ENCODE peak calls at places on chromosomes 7 and 10, in six cellular contexts. One of them, this sample, is unnamed.

GRCh38 chr7:128838109-128838779 is 8.0 kb downstream of the FLNC start:
- DNase-seq in ovary: peak
- DNase-seq in Caki2: no peak
- DNase-seq in lung: no peak
- DNase-seq in stimulated activated CD4-positive, alpha-beta T cell treated with anti-CD3 and anti-CD28 coated beads, Interleukin-2, amount 100 ng/mL, for 48 hours: no peak
- DNase-seq in GM03348: no peak
- DNase-seq in this sample: no peak

GRCh38 chr7:108598858-108599257 is 29.2 kb downstream of the DNAJB9 start:
- DNase-seq in ovary: no peak
- DNase-seq in Caki2: no peak
- DNase-seq in lung: no peak
- DNase-seq in stimulated activated CD4-positive, alpha-beta T cell treated with anti-CD3 and anti-CD28 coated beads, Interleukin-2, amount 100 ng/mL, for 48 hours: no peak
- DNase-seq in GM03348: no peak
- DNase-seq in this sample: no peak

GRCh38 chr7:29304756-29305155 is 110.2 kb downstream of the CHN2 start:
- DNase-seq in ovary: no peak
- DNase-seq in Caki2: no peak
- DNase-seq in lung: no peak
- DNase-seq in stimulated activated CD4-positive, alpha-beta T cell treated with anti-CD3 and anti-CD28 coated beads, Interleukin-2, amount 100 ng/mL, for 48 hours: no peak
- DNase-seq in GM03348: no peak
- DNase-seq in this sample: no peak

GRCh38 chr7:100584677-100585510 is 1.0 kb downstream of the LRCH4 start:
- DNase-seq in ovary: peak
- DNase-seq in Caki2: no peak
- DNase-seq in lung: peak
- DNase-seq in stimulated activated CD4-positive, alpha-beta T cell treated with anti-CD3 and anti-CD28 coated beads, Interleukin-2, amount 100 ng/mL, for 48 hours: no peak
- DNase-seq in GM03348: peak
- DNase-seq in this sample: peak

GRCh38 chr10:52213511-52213831 is 100.6 kb upstream of the DKK1 start:
- DNase-seq in ovary: no peak
- DNase-seq in Caki2: no peak
- DNase-seq in lung: no peak
- DNase-seq in stimulated activated CD4-positive, alpha-beta T cell treated with anti-CD3 and anti-CD28 coated beads, Interleukin-2, amount 100 ng/mL, for 48 hours: no peak
- DNase-seq in GM03348: peak
- DNase-seq in this sample: no peak

GRCh38 chr10:16186564-16186963 is 250.2 kb upstream of the PTER start:
- DNase-seq in ovary: no peak
- DNase-seq in Caki2: no peak
- DNase-seq in lung: no peak
- DNase-seq in stimulated activated CD4-positive, alpha-beta T cell treated with anti-CD3 and anti-CD28 coated beads, Interleukin-2, amount 100 ng/mL, for 48 hours: no peak
- DNase-seq in GM03348: no peak
- DNase-seq in this sample: no peak

GRCh38 chr7:111835066-111835465 is 272.8 kb upstream of the IMMP2L start:
- DNase-seq in ovary: no peak
- DNase-seq in Caki2: no peak
- DNase-seq in lung: no peak
- DNase-seq in stimulated activated CD4-positive, alpha-beta T cell treated with anti-CD3 and anti-CD28 coated beads, Interleukin-2, amount 100 ng/mL, for 48 hours: no peak
- DNase-seq in GM03348: peak
- DNase-seq in this sample: no peak

GRCh38 chr10:22795546-22795945 is 81.2 kb upstream of the PIP4K2A start:
- DNase-seq in ovary: no peak
- DNase-seq in Caki2: no peak
- DNase-seq in lung: no peak
- DNase-seq in stimulated activated CD4-positive, alpha-beta T cell treated with anti-CD3 and anti-CD28 coated beads, Interleukin-2, amount 100 ng/mL, for 48 hours: no peak
- DNase-seq in GM03348: no peak
- DNase-seq in this sample: no peak

GRCh38 chr10:77837248-77837924 is 89.2 kb downstream of the DLG5 start:
- DNase-seq in ovary: no peak
- DNase-seq in Caki2: no peak
- DNase-seq in lung: no peak
- DNase-seq in stimulated activated CD4-positive, alpha-beta T cell treated with anti-CD3 and anti-CD28 coated beads, Interleukin-2, amount 100 ng/mL, for 48 hours: peak
- DNase-seq in GM03348: no peak
- DNase-seq in this sample: peak

GRCh38 chr7:130949550-130949949 is 215.5 kb upstream of the KLF14 start:
- DNase-seq in ovary: no peak
- DNase-seq in Caki2: no peak
- DNase-seq in lung: no peak
- DNase-seq in stimulated activated CD4-positive, alpha-beta T cell treated with anti-CD3 and anti-CD28 coated beads, Interleukin-2, amount 100 ng/mL, for 48 hours: no peak
- DNase-seq in GM03348: no peak
- DNase-seq in this sample: no peak

GRCh38 chr7:30922596-30922995 is 10.9 kb downstream of the AQP1 start:
- DNase-seq in ovary: peak
- DNase-seq in Caki2: no peak
- DNase-seq in lung: peak
- DNase-seq in stimulated activated CD4-positive, alpha-beta T cell treated with anti-CD3 and anti-CD28 coated beads, Interleukin-2, amount 100 ng/mL, for 48 hours: no peak
- DNase-seq in GM03348: no peak
- DNase-seq in this sample: peak

GRCh38 chr10:110137142-110137545 is 70.3 kb upstream of the MXI1 start:
- DNase-seq in ovary: no peak
- DNase-seq in Caki2: peak
- DNase-seq in lung: no peak
- DNase-seq in stimulated activated CD4-positive, alpha-beta T cell treated with anti-CD3 and anti-CD28 coated beads, Interleukin-2, amount 100 ng/mL, for 48 hours: no peak
- DNase-seq in GM03348: peak
- DNase-seq in this sample: no peak

GRCh38 chr10:123038782-123039631 is 30.2 kb downstream of the ACADSB start:
- DNase-seq in ovary: no peak
- DNase-seq in Caki2: no peak
- DNase-seq in lung: no peak
- DNase-seq in stimulated activated CD4-positive, alpha-beta T cell treated with anti-CD3 and anti-CD28 coated beads, Interleukin-2, amount 100 ng/mL, for 48 hours: no peak
- DNase-seq in GM03348: no peak
- DNase-seq in this sample: no peak

GRCh38 chr7:45140827-45141226 is 16.8 kb upstream of the RAMP3 start:
- DNase-seq in ovary: no peak
- DNase-seq in Caki2: no peak
- DNase-seq in lung: no peak
- DNase-seq in stimulated activated CD4-positive, alpha-beta T cell treated with anti-CD3 and anti-CD28 coated beads, Interleukin-2, amount 100 ng/mL, for 48 hours: no peak
- DNase-seq in GM03348: no peak
- DNase-seq in this sample: no peak

GRCh38 chr7:15558747-15559146 is 3.1 kb downstream of the AGMO start:
- DNase-seq in ovary: no peak
- DNase-seq in Caki2: peak
- DNase-seq in lung: no peak
- DNase-seq in stimulated activated CD4-positive, alpha-beta T cell treated with anti-CD3 and anti-CD28 coated beads, Interleukin-2, amount 100 ng/mL, for 48 hours: no peak
- DNase-seq in GM03348: peak
- DNase-seq in this sample: no peak

GRCh38 chr7:68176974-68177373 is 1180.3 kb downstream of the TYW1 start:
- DNase-seq in ovary: peak
- DNase-seq in Caki2: peak
- DNase-seq in lung: peak
- DNase-seq in stimulated activated CD4-positive, alpha-beta T cell treated with anti-CD3 and anti-CD28 coated beads, Interleukin-2, amount 100 ng/mL, for 48 hours: no peak
- DNase-seq in GM03348: peak
- DNase-seq in this sample: peak

GRCh38 chr7:136692221-136692620 is 176.2 kb upstream of the CHRM2 start:
- DNase-seq in ovary: no peak
- DNase-seq in Caki2: no peak
- DNase-seq in lung: no peak
- DNase-seq in stimulated activated CD4-positive, alpha-beta T cell treated with anti-CD3 and anti-CD28 coated beads, Interleukin-2, amount 100 ng/mL, for 48 hours: no peak
- DNase-seq in GM03348: no peak
- DNase-seq in this sample: no peak

GRCh38 chr10:22615819-22616499 is 98.4 kb downstream of the PIP4K2A start:
- DNase-seq in ovary: no peak
- DNase-seq in Caki2: peak
- DNase-seq in lung: peak
- DNase-seq in stimulated activated CD4-positive, alpha-beta T cell treated with anti-CD3 and anti-CD28 coated beads, Interleukin-2, amount 100 ng/mL, for 48 hours: no peak
- DNase-seq in GM03348: peak
- DNase-seq in this sample: no peak

GRCh38 chr7:5624386-5625365 is 156.8 kb downstream of the RNF216 start:
- DNase-seq in ovary: no peak
- DNase-seq in Caki2: no peak
- DNase-seq in lung: no peak
- DNase-seq in stimulated activated CD4-positive, alpha-beta T cell treated with anti-CD3 and anti-CD28 coated beads, Interleukin-2, amount 100 ng/mL, for 48 hours: no peak
- DNase-seq in GM03348: no peak
- DNase-seq in this sample: no peak

GRCh38 chr7:42091461-42092229 is 145.4 kb downstream of the GLI3 start:
- DNase-seq in ovary: no peak
- DNase-seq in Caki2: peak
- DNase-seq in lung: peak
- DNase-seq in stimulated activated CD4-positive, alpha-beta T cell treated with anti-CD3 and anti-CD28 coated beads, Interleukin-2, amount 100 ng/mL, for 48 hours: no peak
- DNase-seq in GM03348: no peak
- DNase-seq in this sample: peak

GRCh38 chr7:96719164-96719563 is 9.5 kb upstream of the SEM1 start:
- DNase-seq in ovary: no peak
- DNase-seq in Caki2: no peak
- DNase-seq in lung: no peak
- DNase-seq in stimulated activated CD4-positive, alpha-beta T cell treated with anti-CD3 and anti-CD28 coated beads, Interleukin-2, amount 100 ng/mL, for 48 hours: no peak
- DNase-seq in GM03348: no peak
- DNase-seq in this sample: no peak

GRCh38 chr7:1579481-1580421 is 9.9 kb upstream of the PSMG3 start:
- DNase-seq in ovary: peak
- DNase-seq in Caki2: peak
- DNase-seq in lung: peak
- DNase-seq in stimulated activated CD4-positive, alpha-beta T cell treated with anti-CD3 and anti-CD28 coated beads, Interleukin-2, amount 100 ng/mL, for 48 hours: peak
- DNase-seq in GM03348: peak
- DNase-seq in this sample: peak

This sample was measured in thyroid gland.